ENCODE peak calls at places on chromosomes 6 and 20, in five cellular contexts. One of them, this sample, is unnamed.

GRCh38 chr6:125871365-125871764 is 80.6 kb downstream of the NCOA7 start:
- DNase-seq in heart right ventricle: no peak
- DNase-seq in lung: no peak
- DNase-seq in breast epithelium: no peak
- DNase-seq in uterus: no peak
- DNase-seq in this sample: no peak

GRCh38 chr6:25485820-25486559 is 166.0 kb upstream of the SCGN start:
- DNase-seq in heart right ventricle: peak; percentile 50
- DNase-seq in lung: no peak
- DNase-seq in breast epithelium: no peak
- DNase-seq in uterus: peak; percentile 33
- DNase-seq in this sample: no peak

GRCh38 chr6:100343678-100344077 is 121.0 kb downstream of the SIM1 start:
- DNase-seq in heart right ventricle: no peak
- DNase-seq in lung: no peak
- DNase-seq in breast epithelium: no peak
- DNase-seq in uterus: no peak
- DNase-seq in this sample: no peak

GRCh38 chr6:100454571-100455229 is 10.0 kb downstream of the SIM1 start:
- DNase-seq in heart right ventricle: no peak
- DNase-seq in lung: no peak
- DNase-seq in breast epithelium: no peak
- DNase-seq in uterus: no peak
- DNase-seq in this sample: no peak

GRCh38 chr20:61253264-61253639 is 1.2 kb downstream of the CDH4 start:
- DNase-seq in heart right ventricle: no peak
- DNase-seq in lung: no peak
- DNase-seq in breast epithelium: no peak
- DNase-seq in uterus: no peak
- DNase-seq in this sample: no peak

GRCh38 chr6:161242779-161243693 is 30.8 kb downstream of the AGPAT4 start:
- DNase-seq in heart right ventricle: no peak
- DNase-seq in lung: no peak
- DNase-seq in breast epithelium: no peak
- DNase-seq in uterus: no peak
- DNase-seq in this sample: no peak

GRCh38 chr20:47540443-47541354 is 39.0 kb downstream of the NCOA3 start:
- DNase-seq in heart right ventricle: no peak
- DNase-seq in lung: no peak
- DNase-seq in breast epithelium: no peak
- DNase-seq in uterus: no peak
- DNase-seq in this sample: no peak

GRCh38 chr6:107115695-107116327 is 496 bp upstream of the BEND3 start:
- DNase-seq in heart right ventricle: peak; percentile 26
- DNase-seq in lung: peak; percentile 39
- DNase-seq in breast epithelium: no peak
- DNase-seq in uterus: no peak
- DNase-seq in this sample: no peak

GRCh38 chr20:38432292-38432691 is 2.8 kb downstream of the SNHG17 start:
- DNase-seq in heart right ventricle: no peak
- DNase-seq in lung: no peak
- DNase-seq in breast epithelium: no peak
- DNase-seq in uterus: no peak
- DNase-seq in this sample: no peak

GRCh38 chr20:59032713-59033059 is 551 bp upstream of the ATP5F1E start:
- DNase-seq in heart right ventricle: no peak
- DNase-seq in lung: no peak
- DNase-seq in breast epithelium: no peak
- DNase-seq in uterus: no peak
- DNase-seq in this sample: no peak

GRCh38 chr6:73703514-73703913 is 7.5 kb downstream of the CD109 start:
- DNase-seq in heart right ventricle: no peak
- DNase-seq in lung: no peak
- DNase-seq in breast epithelium: no peak
- DNase-seq in uterus: no peak
- DNase-seq in this sample: no peak

GRCh38 chr6:152233547-152234320 is 403.4 kb downstream of the SYNE1 start:
- DNase-seq in heart right ventricle: no peak
- DNase-seq in lung: no peak
- DNase-seq in breast epithelium: no peak
- DNase-seq in uterus: no peak
- DNase-seq in this sample: no peak

GRCh38 chr6:57127763-57128162 is 37.8 kb downstream of the ZNF451 start:
- DNase-seq in heart right ventricle: no peak
- DNase-seq in lung: no peak
- DNase-seq in breast epithelium: no peak
- DNase-seq in uterus: no peak
- DNase-seq in this sample: no peak

GRCh38 chr6:28710466-28711191 is 184.9 kb downstream of the GPX5 start:
- DNase-seq in heart right ventricle: no peak
- DNase-seq in lung: no peak
- DNase-seq in breast epithelium: no peak
- DNase-seq in uterus: no peak
- DNase-seq in this sample: no peak

GRCh38 chr6:128929869-128930268 is 46.9 kb downstream of the LAMA2 start:
- DNase-seq in heart right ventricle: peak; percentile 14
- DNase-seq in lung: no peak
- DNase-seq in breast epithelium: no peak
- DNase-seq in uterus: no peak
- DNase-seq in this sample: no peak

GRCh38 chr20:38057351-38057972 is 23.9 kb downstream of the RPRD1B start:
- DNase-seq in heart right ventricle: peak; percentile 86
- DNase-seq in lung: peak; percentile 81
- DNase-seq in breast epithelium: peak; percentile 78
- DNase-seq in uterus: peak; percentile 90
- DNase-seq in this sample: peak; percentile 70

GRCh38 chr20:34891166-34892062 is 15.0 kb downstream of the ACSS2 start:
- DNase-seq in heart right ventricle: no peak
- DNase-seq in lung: no peak
- DNase-seq in breast epithelium: no peak
- DNase-seq in uterus: no peak
- DNase-seq in this sample: no peak

GRCh38 chr20:13231031-13231752 is 10.1 kb downstream of the ISM1 start:
- DNase-seq in heart right ventricle: no peak
- DNase-seq in lung: no peak
- DNase-seq in breast epithelium: no peak
- DNase-seq in uterus: no peak
- DNase-seq in this sample: peak; percentile 31

GRCh38 chr6:15349379-15349778 is 103.5 kb downstream of the JARID2 start:
- DNase-seq in heart right ventricle: no peak
- DNase-seq in lung: no peak
- DNase-seq in breast epithelium: no peak
- DNase-seq in uterus: no peak
- DNase-seq in this sample: no peak

GRCh38 chr6:34888441-34888820 is 589 bp upstream of the TAF11 start:
- DNase-seq in heart right ventricle: no peak
- DNase-seq in lung: no peak
- DNase-seq in breast epithelium: no peak
- DNase-seq in uterus: no peak
- DNase-seq in this sample: no peak

GRCh38 chr6:157099912-157100593 is 223.3 kb downstream of the TMEM242 start:
- DNase-seq in heart right ventricle: no peak
- DNase-seq in lung: no peak
- DNase-seq in breast epithelium: no peak
- DNase-seq in uterus: no peak
- DNase-seq in this sample: peak; percentile 5

GRCh38 chr20:48813930-48814546 is 13.8 kb downstream of the PREX1 start:
- DNase-seq in heart right ventricle: no peak
- DNase-seq in lung: no peak
- DNase-seq in breast epithelium: no peak
- DNase-seq in uterus: no peak
- DNase-seq in this sample: no peak

GRCh38 chr6:158847012-158847529 is 27.9 kb upstream of the EZR start:
- DNase-seq in heart right ventricle: no peak
- DNase-seq in lung: no peak
- DNase-seq in breast epithelium: no peak
- DNase-seq in uterus: no peak
- DNase-seq in this sample: no peak

GRCh38 chr6:79170915-79171314 is 63.6 kb downstream of the HMGN3 start:
- DNase-seq in heart right ventricle: no peak
- DNase-seq in lung: no peak
- DNase-seq in breast epithelium: no peak
- DNase-seq in uterus: no peak
- DNase-seq in this sample: no peak

GRCh38 chr6:6712258-6712978 is 123.9 kb downstream of the LY86 start:
- DNase-seq in heart right ventricle: no peak
- DNase-seq in lung: no peak
- DNase-seq in breast epithelium: no peak
- DNase-seq in uterus: no peak
- DNase-seq in this sample: no peak

GRCh38 chr6:116271309-116271708 is 8.4 kb downstream of the TSPYL1 start:
- DNase-seq in heart right ventricle: no peak
- DNase-seq in lung: no peak
- DNase-seq in breast epithelium: no peak
- DNase-seq in uterus: no peak
- DNase-seq in this sample: no peak

GRCh38 chr6:156774872-156775405 is 2.2 kb upstream of the ARID1B start:
- DNase-seq in heart right ventricle: no peak
- DNase-seq in lung: no peak
- DNase-seq in breast epithelium: no peak
- DNase-seq in uterus: no peak
- DNase-seq in this sample: no peak

GRCh38 chr20:41692479-41693135 is 74.4 kb upstream of the CHD6 start:
- DNase-seq in heart right ventricle: peak; percentile 86
- DNase-seq in lung: peak; percentile 82
- DNase-seq in breast epithelium: peak; percentile 73
- DNase-seq in uterus: peak; percentile 87
- DNase-seq in this sample: peak; percentile 52

GRCh38 chr6:150057501-150057951 is 11.4 kb downstream of the ULBP3 start:
- DNase-seq in heart right ventricle: no peak
- DNase-seq in lung: no peak
- DNase-seq in breast epithelium: no peak
- DNase-seq in uterus: no peak
- DNase-seq in this sample: no peak
- H3K9me3 ChIP-seq in heart right ventricle: no peaks in the 10 kb centered on the region
- H3K9me3 ChIP-seq in lung: peaks cover 6% of the 10 kb centered on the region
- H3K9me3 ChIP-seq in breast epithelium: no peaks in the 10 kb centered on the region
- H3K9me3 ChIP-seq in uterus: no peaks in the 10 kb centered on the region
- H3K9me3 ChIP-seq in this sample: no peaks in the 10 kb centered on the region

DNA sequence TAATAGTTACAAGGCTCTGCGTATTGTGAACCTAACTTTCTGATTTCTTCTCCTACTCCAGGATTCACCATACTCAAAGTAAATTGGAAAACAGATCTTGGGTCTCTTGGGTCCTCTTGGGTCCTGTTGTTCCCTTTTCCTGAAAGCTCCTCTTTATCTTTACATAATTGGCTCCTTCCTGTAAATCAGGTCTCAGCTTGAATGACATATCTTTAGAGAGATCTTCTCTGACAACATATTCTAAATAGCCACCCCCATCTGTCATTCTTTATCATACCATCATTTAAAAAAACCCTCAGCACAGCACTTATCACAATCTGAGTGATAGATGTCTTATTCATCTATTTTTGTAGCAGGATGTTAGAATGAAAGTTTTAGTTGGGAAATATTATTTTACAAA is 1042.5 kb upstream of the FLRT3 start:
- DNase-seq in heart right ventricle: no peak
- DNase-seq in lung: no peak
- DNase-seq in breast epithelium: no peak
- DNase-seq in uterus: no peak
- DNase-seq in this sample: no peak
- H3K9me3 ChIP-seq in heart right ventricle: no peaks in the 10 kb centered on the region
- H3K9me3 ChIP-seq in lung: no peaks in the 10 kb centered on the region
- H3K9me3 ChIP-seq in breast epithelium: no peaks in the 10 kb centered on the region
- H3K9me3 ChIP-seq in uterus: no peaks in the 10 kb centered on the region
- H3K9me3 ChIP-seq in this sample: no peaks in the 10 kb centered on the region

GRCh38 chr6:104881964-104882668 is 22.4 kb upstream of the HACE1 start:
- DNase-seq in heart right ventricle: no peak
- DNase-seq in lung: no peak
- DNase-seq in breast epithelium: no peak
- DNase-seq in uterus: no peak
- DNase-seq in this sample: no peak
- H3K9me3 ChIP-seq in heart right ventricle: no peaks in the 10 kb centered on the region
- H3K9me3 ChIP-seq in lung: no peaks in the 10 kb centered on the region
- H3K9me3 ChIP-seq in breast epithelium: no peaks in the 10 kb centered on the region
- H3K9me3 ChIP-seq in uterus: no peaks in the 10 kb centered on the region
- H3K9me3 ChIP-seq in this sample: no peaks in the 10 kb centered on the region

GRCh38 chr6:32462609-32463008 is 22.9 kb downstream of the HLA-DRA start:
- DNase-seq in heart right ventricle: no peak
- DNase-seq in lung: no peak
- DNase-seq in breast epithelium: no peak
- DNase-seq in uterus: no peak
- DNase-seq in this sample: no peak
- H3K9me3 ChIP-seq in heart right ventricle: no peaks in the 10 kb centered on the region
- H3K9me3 ChIP-seq in lung: no peaks in the 10 kb centered on the region
- H3K9me3 ChIP-seq in breast epithelium: no peaks in the 10 kb centered on the region
- H3K9me3 ChIP-seq in uterus: no peaks in the 10 kb centered on the region
- H3K9me3 ChIP-seq in this sample: no peaks in the 10 kb centered on the region

GRCh38 chr6:170137911-170138910 is 152.7 kb downstream of the DLL1 start:
- DNase-seq in heart right ventricle: no peak
- DNase-seq in lung: no peak
- DNase-seq in breast epithelium: peak; percentile 47
- DNase-seq in uterus: no peak
- DNase-seq in this sample: no peak
- H3K9me3 ChIP-seq in heart right ventricle: peaks cover under 1% of the 10 kb centered on the region
- H3K9me3 ChIP-seq in lung: peaks cover 6% of the 10 kb centered on the region
- H3K9me3 ChIP-seq in breast epithelium: no peaks in the 10 kb centered on the region
- H3K9me3 ChIP-seq in uterus: no peaks in the 10 kb centered on the region
- H3K9me3 ChIP-seq in this sample: no peaks in the 10 kb centered on the region

GRCh38 chr20:46501961-46502360 is 11.4 kb downstream of the ZNF334 start:
- DNase-seq in heart right ventricle: no peak
- DNase-seq in lung: no peak
- DNase-seq in breast epithelium: no peak
- DNase-seq in uterus: no peak
- DNase-seq in this sample: no peak
- H3K9me3 ChIP-seq in heart right ventricle: peaks cover 59% of the 10 kb centered on the region
- H3K9me3 ChIP-seq in lung: peaks cover 14% of the 10 kb centered on the region
- H3K9me3 ChIP-seq in breast epithelium: peaks cover 60% of the 10 kb centered on the region
- H3K9me3 ChIP-seq in uterus: peaks cover 17% of the 10 kb centered on the region
- H3K9me3 ChIP-seq in this sample: peaks cover 12% of the 10 kb centered on the region

This sample was measured in T-helper 17 cell.